ENCODE peak calls at places on chromosomes 3 and 15, in nine cellular contexts. U is activated naive CD4-positive, alpha-beta T cell; O is GM12892; H is AG09319; J is colonic mucosa; P is activated gamma-delta T cell; I is activated CD4-positive, alpha-beta T cell treated with anti-CD3 and anti-CD28 coated beads, Interleukin-2, amount 50 U/mL, for 1 hour; K is HS-27A; A is GF-D8. X is an unnamed sample.
A peak's percentile ranks its signal among the peaks of the same experiment; 100 is the strongest.

GRCh38 chr3:98259707-98260106 is 4.3 kb upstream of the OR5H6 start:
- DNase-seq in A (no peak), H (no peak), I (no peak), K (no peak), O (no peak), U (no peak), P (no peak), J (no peak), X (peak; percentile 4)

GRCh38 chr3:119085070-119085439 is 50.4 kb upstream of the IGSF11 start:
- DNase-seq in O (no peak), P (no peak), K (no peak), J (no peak), U (no peak), I (no peak), H (no peak), A (no peak), X (no peak)

GRCh38 chr15:90315276-90315982 is 36.7 kb upstream of the ZNF774 start:
- DNase-seq in O (no peak), H (no peak), I (no peak), A (no peak), P (no peak), U (no peak), K (no peak), J (peak; percentile 88), X (no peak)

GRCh38 chr15:85545185-85545584 is 164.8 kb downstream of the AKAP13 start:
- DNase-seq in O (no peak), J (no peak), H (no peak), P (no peak), U (no peak), I (no peak), A (peak; percentile 87), K (no peak), X (no peak)

GRCh38 chr3:177306252-177306651 is 109.0 kb upstream of the TBL1XR1 start:
- DNase-seq in O (no peak), U (no peak), H (no peak), J (no peak), I (no peak), A (no peak), K (peak; percentile 15), P (no peak), X (no peak)

GRCh38 chr3:124516333-124516732 is 213.9 kb upstream of the UMPS start:
- DNase-seq in H (no peak), J (no peak), P (no peak), A (no peak), K (no peak), U (no peak), O (no peak), I (no peak), X (no peak)

GRCh38 chr3:153293222-153293621 is 131.2 kb downstream of the RAP2B start:
- DNase-seq in P (no peak), H (peak; percentile 28), A (no peak), J (no peak), O (no peak), I (no peak), K (no peak), U (no peak), X (no peak)

GRCh38 chr3:32973982-32974381 is 22.5 kb downstream of the CCR4 start:
- DNase-seq in U (no peak), H (no peak), J (no peak), A (no peak), K (no peak), P (no peak), O (no peak), I (no peak), X (no peak)

GRCh38 chr15:48059786-48060185 is 61.0 kb upstream of the SLC24A5 start:
- DNase-seq in I (no peak), K (no peak), H (no peak), A (no peak), O (no peak), J (peak; percentile 35), P (no peak), U (no peak), X (no peak)